ENCODE peak calls at places on chromosomes 12 and 14, in ten cellular contexts. M is GM10248; L is psoas muscle; V is C1 segment of cervical spinal cord; J is smooth muscle cell of the brain vasculature; N is CD4-positive, alpha-beta T cell; R is NCI-H446; S is fibroblast of pulmonary artery; T is fibroblast of gingiva; O is iPS DF 19.7. Y is an unnamed sample.
A peak's percentile ranks its signal among the peaks of the same experiment; 100 is the strongest.

GRCh38 chr12:113766133-113766879 is 199.8 kb downstream of the RBM19 start:
- DNase-seq in J (no peak), O (no peak), V (no peak), S (no peak), L (no peak), N (no peak), T (no peak), M (no peak), R (no peak), Y (no peak)

GRCh38 chr14:92600318-92601053 is 86.9 kb downstream of the RIN3 start:
- DNase-seq in R (no peak), L (no peak), J (no peak), S (peak; percentile 80), V (no peak), M (no peak), T (peak; percentile 83), N (no peak), O (no peak), Y (no peak)

GRCh38 chr12:12927211-12928079 is 24.5 kb downstream of the GPRC5D start:
- DNase-seq in S (peak; percentile 77), V (no peak), O (no peak), T (no peak), R (peak; percentile 60), J (peak; percentile 13), L (peak; percentile 56), M (no peak), N (peak; percentile 7), Y (no peak)

GRCh38 chr12:89382366-89382765 is 30.1 kb upstream of the DUSP6 start:
- DNase-seq in N (no peak), M (no peak), O (no peak), J (no peak), T (no peak), V (no peak), R (no peak), S (no peak), L (no peak), Y (no peak)

GRCh38 chr12:120261951-120262851 is 3.3 kb downstream of the PXN start:
- DNase-seq in R (no peak), V (no peak), J (no peak), M (no peak), L (no peak), N (no peak), O (no peak), T (no peak), S (no peak), Y (no peak)

GRCh38 chr14:94089479-94089878 is 8.4 kb downstream of the IFI27L1 start:
- DNase-seq in R (no peak), S (no peak), M (no peak), L (no peak), J (no peak), T (no peak), N (no peak), V (no peak), O (no peak), Y (no peak)

GRCh38 chr12:40988335-40988734 is 199.8 kb upstream of the PDZRN4 start:
- DNase-seq in N (no peak), T (no peak), O (no peak), S (no peak), R (no peak), M (no peak), L (no peak), J (no peak), V (no peak), Y (no peak)

GRCh38 chr12:119444462-119445044 is 110.0 kb downstream of the CCDC60 start:
- DNase-seq in V (no peak), O (peak; percentile 75), N (no peak), M (peak; percentile 67), S (peak; percentile 48), L (peak; percentile 59), J (no peak), R (peak; percentile 65), T (no peak), Y (peak; percentile 69)

GRCh38 chr14:34437729-34438080 is 24.3 kb downstream of the SPTSSA start:
- DNase-seq in R (no peak), L (no peak), S (no peak), O (no peak), V (no peak), M (no peak), J (no peak), N (no peak), T (no peak), Y (no peak)

GRCh38 chr14:61280092-61280525 is 1.0 kb downstream of the TMEM30B start:
- DNase-seq in N (peak; percentile 33), L (no peak), O (no peak), V (no peak), J (no peak), R (no peak), M (no peak), S (no peak), T (no peak), Y (no peak)

GRCh38 chr12:67645126-67645525 is 3.4 kb upstream of the DYRK2 start:
- DNase-seq in O (no peak), J (no peak), R (no peak), L (no peak), N (no peak), S (no peak), M (no peak), T (no peak), V (no peak), Y (no peak)

GRCh38 chr14:50920482-50921225 is 23.6 kb downstream of the PYGL start:
- DNase-seq in M (no peak), N (no peak), J (peak; percentile 57), L (no peak), S (peak; percentile 94), O (no peak), R (no peak), T (peak; percentile 87), V (no peak), Y (peak; percentile 36)

GRCh38 chr12:124640096-124640495 is 72.7 kb upstream of the NCOR2 start:
- DNase-seq in N (no peak), L (no peak), M (no peak), O (no peak), S (peak; percentile 62), T (peak; percentile 46), R (peak; percentile 61), V (no peak), J (no peak), Y (no peak)

GRCh38 chr12:4011597-4011996 is 138.4 kb upstream of the PARP11 start:
- DNase-seq in M (no peak), O (no peak), J (no peak), S (no peak), R (no peak), L (no peak), N (no peak), V (no peak), T (no peak), Y (no peak)

GRCh38 chr14:42224053-42224888 is 617.6 kb downstream of the LRFN5 start:
- DNase-seq in S (peak; percentile 79), J (peak; percentile 45), N (no peak), L (no peak), R (peak; percentile 89), V (no peak), M (peak; percentile 13), T (peak; percentile 62), O (no peak), Y (peak; percentile 68)

GRCh38 chr14:102196436-102197230 is 56.9 kb downstream of the WDR20 start:
- DNase-seq in R (no peak), S (no peak), T (no peak), V (peak; percentile 76), N (no peak), M (no peak), L (no peak), J (no peak), O (no peak), Y (no peak)

GRCh38 chr12:49389092-49389703 is 21.9 kb downstream of the SPATS2 start:
- DNase-seq in L (peak; percentile 64), N (peak; percentile 54), R (no peak), T (no peak), J (no peak), M (peak; percentile 45), S (no peak), O (peak; percentile 64), V (no peak), Y (peak; percentile 41)

GRCh38 chr14:86153480-86153879 is 623.5 kb downstream of the FLRT2 start:
- DNase-seq in S (no peak), L (no peak), V (no peak), J (no peak), R (no peak), M (no peak), T (no peak), N (no peak), O (no peak), Y (no peak)

GRCh38 chr12:71576546-71576945 is 87.1 kb downstream of the ZFC3H1 start:
- DNase-seq in O (no peak), M (no peak), L (no peak), N (no peak), R (peak; percentile 71), J (no peak), T (no peak), S (no peak), V (no peak), Y (no peak)

GRCh38 chr14:58808828-58809227 is 171.1 kb downstream of the DACT1 start:
- DNase-seq in R (peak; percentile 64), S (peak; percentile 62), J (peak; percentile 80), M (no peak), T (peak; percentile 92), O (no peak), N (no peak), L (no peak), V (no peak), Y (no peak)

GRCh38 chr14:105622329-105622955 is 96.1 kb downstream of the TMEM121 start:
- DNase-seq in V (no peak), J (no peak), N (no peak), O (no peak), S (no peak), R (no peak), T (no peak), L (no peak), M (no peak), Y (no peak)

GRCh38 chr14:24943024-24943423 is 106.9 kb downstream of the STXBP6 start:
- DNase-seq in V (no peak), M (no peak), J (no peak), S (no peak), N (no peak), T (peak; percentile 86), R (no peak), O (peak; percentile 92), L (peak; percentile 76), Y (no peak)

GRCh38 chr12:121579190-121579791 is 1.5 kb downstream of the KDM2B start:
- DNase-seq in N (no peak), T (no peak), R (no peak), M (peak; percentile 55), L (peak; percentile 68), V (no peak), O (no peak), S (peak; percentile 11), J (no peak), Y (peak; percentile 26)

GRCh38 chr14:77457115-77457521 is 283 bp downstream of the VIPAS39 start:
- DNase-seq in L (no peak), V (no peak), M (no peak), S (no peak), N (no peak), O (no peak), J (no peak), T (no peak), R (no peak), Y (no peak)

GRCh38 chr14:101914083-101914482 is 50.3 kb upstream of the DYNC1H1 start:
- DNase-seq in O (no peak), J (no peak), S (no peak), L (no peak), M (no peak), N (no peak), V (no peak), T (no peak), R (no peak), Y (no peak)

GRCh38 chr12:44794867-44795266 is 81.2 kb downstream of the NELL2 start:
- DNase-seq in O (no peak), R (no peak), J (no peak), S (no peak), L (no peak), M (no peak), N (no peak), V (no peak), T (no peak), Y (no peak)

GRCh38 chr12:98504368-98504617 is 11.1 kb upstream of the TMPO start:
- DNase-seq in R (no peak), N (no peak), M (no peak), J (no peak), T (no peak), L (no peak), V (no peak), S (no peak), O (no peak), Y (no peak)

GRCh38 chr12:13135336-13136178 is 32.1 kb upstream of the GSG1 start:
- DNase-seq in V (peak; percentile 9), J (peak; percentile 54), T (peak; percentile 99), N (no peak), L (peak; percentile 69), R (no peak), O (no peak), S (peak; percentile 71), M (no peak), Y (no peak)

Y was measured in neuronal stem cell.